ENCODE peak calls at places on chromosomes 6 and 20, in eight cellular contexts. H is activated T-cell treated with anti-CD3 and anti-CD28 coated beads, Interleukin-2, amount 50 U/mL, for 4 hours; V is KBM-7; L is cardiac fibroblast; A is T follicular helper cell; T is left cardiac atrium; U is EH; Y is fibroblast of the aortic adventitia. I is an unnamed sample.

GRCh38 chr6:87482382-87482781 is 9.6 kb downstream of the SLC35A1 start:
- DNase-seq in L (no peak), H (no peak), U (no peak), A (no peak), Y (no peak), T (no peak), V (peak; percentile 25), I (no peak)

GRCh38 chr20:57502331-57502700 is 22.6 kb downstream of the CTCFL start:
- DNase-seq in A (no peak), H (no peak), Y (no peak), L (no peak), V (no peak), U (no peak), T (no peak), I (no peak)

GRCh38 chr20:59623583-59623982 is 19.2 kb downstream of the PHACTR3 start:
- DNase-seq in T (no peak), L (no peak), V (no peak), U (no peak), A (no peak), Y (no peak), H (no peak), I (no peak)

GRCh38 chr6:130681028-130681427 is 146.2 kb upstream of the SMLR1 start:
- DNase-seq in U (peak; percentile 87), A (no peak), T (no peak), V (no peak), L (peak; percentile 72), H (no peak), Y (peak; percentile 87), I (peak; percentile 51)

GRCh38 chr20:32605167-32605656 is 20.1 kb upstream of the NOL4L start:
- DNase-seq in A (no peak), L (peak; percentile 32), U (no peak), T (no peak), Y (no peak), V (no peak), H (no peak), I (no peak)

GRCh38 chr20:14761903-14762302 is 424.5 kb upstream of the FLRT3 start:
- DNase-seq in L (no peak), U (no peak), A (no peak), T (no peak), H (no peak), V (no peak), Y (no peak), I (no peak)

GRCh38 chr20:36582322-36582721 is 8.9 kb downstream of the TGIF2 start:
- DNase-seq in V (no peak), A (no peak), T (no peak), H (no peak), U (no peak), L (no peak), Y (no peak), I (no peak)

GRCh38 chr20:1346322-1346969 is 17.5 kb upstream of the SDCBP2 start:
- DNase-seq in A (no peak), Y (no peak), T (no peak), H (no peak), L (no peak), U (no peak), V (no peak), I (no peak)

GRCh38 chr6:551405-551804 is 105.5 kb downstream of the HUS1B start:
- DNase-seq in V (peak; percentile 15), U (peak; percentile 72), T (peak; percentile 35), A (no peak), L (peak; percentile 39), Y (peak; percentile 31), H (peak; percentile 26), I (peak; percentile 68)

GRCh38 chr20:62599216-62600110 is 42.8 kb upstream of the SLCO4A1 start:
- DNase-seq in L (no peak), U (no peak), A (no peak), Y (no peak), T (no peak), V (no peak), H (no peak), I (no peak)

GRCh38 chr6:27867051-27867940 is 44.9 kb downstream of the OR2B2 start:
- DNase-seq in T (peak; percentile 76), H (peak; percentile 53), V (no peak), U (peak; percentile 87), A (peak; percentile 55), Y (peak; percentile 78), L (peak; percentile 90), I (peak; percentile 92)

GRCh38 chr6:89688328-89688727 is 49.8 kb upstream of the LYRM2 start:
- DNase-seq in Y (no peak), T (no peak), L (no peak), A (no peak), U (no peak), V (no peak), H (no peak), I (no peak)

GRCh38 chr6:143027058-143027457 is 33.6 kb upstream of the AIG1 start:
- DNase-seq in Y (peak; percentile 47), H (peak; percentile 44), U (peak; percentile 40), L (peak; percentile 57), A (peak; percentile 16), V (peak; percentile 55), T (peak; percentile 36), I (peak; percentile 28)

GRCh38 chr6:81606965-81607381 is 145.5 kb downstream of the TENT5A start:
- DNase-seq in U (peak; percentile 93), L (peak; percentile 86), A (no peak), V (no peak), T (no peak), Y (peak; percentile 73), H (no peak), I (peak; percentile 83)

GRCh38 chr20:48265791-48266190 is 480.5 kb upstream of the SULF2 start:
- DNase-seq in T (no peak), Y (no peak), L (no peak), H (no peak), V (no peak), U (no peak), A (no peak), I (no peak)

GRCh38 chr6:45965787-45966186 is 49.9 kb downstream of the CLIC5 start:
- DNase-seq in L (peak; percentile 74), A (no peak), Y (peak; percentile 48), T (no peak), H (no peak), U (peak; percentile 59), V (no peak), I (peak; percentile 77)